ENCODE peak calls at places on chromosome 13, in six cellular contexts. T is H1, O is IMR-90, J is H9, C is mesenchymal stem cell, E is trophoblast cell. H is an unnamed sample.
A peak's percentile ranks its signal among the peaks of the same experiment; 100 is the strongest.

GRCh38 chr13:36193151-36193855 is 21.1 kb downstream of the SOHLH2 start:
- DNase-seq in T (no peak), O (no peak), J (no peak), C (no peak), E (peak; percentile 94), H (no peak)

GRCh38 chr13:41645313-41645712 is 188.0 kb downstream of the RGCC start:
- DNase-seq in T (no peak), O (peak; percentile 90), J (no peak), C (peak; percentile 72), E (peak; percentile 92), H (no peak)

GRCh38 chr13:33262069-33262487 is 23.5 kb downstream of the STARD13 start:
- DNase-seq in T (no peak), O (peak; percentile 70), J (peak; percentile 66), C (no peak), E (peak; percentile 59), H (no peak)

GRCh38 chr13:24741016-24741662 is 22.8 kb upstream of the RNF17 start:
- DNase-seq in T (no peak), O (no peak), J (peak; percentile 57), C (no peak), E (no peak), H (no peak)

GRCh38 chr13:89803839-89804238 is 1543.6 kb upstream of the MIR17HG start:
- DNase-seq in T (no peak), O (no peak), J (no peak), C (no peak), E (no peak), H (no peak)

GRCh38 chr13:50379584-50379983 is 364.3 kb downstream of the KCNRG start:
- DNase-seq in T (no peak), O (no peak), J (no peak), C (no peak), E (no peak), H (no peak)

GRCh38 chr13:110346661-110347067 is 39.6 kb downstream of the COL4A2 start:
- DNase-seq in T (no peak), O (no peak), J (no peak), C (no peak), E (peak; percentile 74), H (no peak)

GRCh38 chr13:100035936-100036335 is 53.0 kb upstream of the PCCA start:
- DNase-seq in T (no peak), O (no peak), J (no peak), C (no peak), E (peak; percentile 56), H (no peak)

GRCh38 chr13:40352807-40353562 is 313.5 kb downstream of the FOXO1 start:
- DNase-seq in T (no peak), O (no peak), J (no peak), C (no peak), E (no peak), H (no peak)

GRCh38 chr13:82962422-82962821 is 919.9 kb downstream of the SLITRK1 start:
- DNase-seq in T (no peak), O (no peak), J (no peak), C (no peak), E (no peak), H (no peak)

GRCh38 chr13:30934381-30934780 is 1.9 kb downstream of the TEX26 start:
- DNase-seq in T (no peak), O (peak; percentile 14), J (peak; percentile 66), C (no peak), E (no peak), H (no peak)

GRCh38 chr13:98761126-98761978 is 8.9 kb upstream of the SLC15A1 start:
- DNase-seq in T (no peak), O (peak; percentile 74), J (no peak), C (peak; percentile 85), E (peak; percentile 42), H (no peak)

GRCh38 chr13:48954086-48954485 is 21.6 kb upstream of the FNDC3A start:
- DNase-seq in T (no peak), O (peak; percentile 51), J (no peak), C (peak; percentile 12), E (no peak), H (no peak)

GRCh38 chr13:38664920-38665319 is 22.0 kb upstream of the FREM2 start:
- DNase-seq in T (no peak), O (no peak), J (no peak), C (no peak), E (no peak), H (no peak)

GRCh38 chr13:105436946-105437345 is 1098.5 kb downstream of the EFNB2 start:
- DNase-seq in T (no peak), O (no peak), J (no peak), C (no peak), E (no peak), H (no peak)

GRCh38 chr13:50214514-50214913 is 199.3 kb downstream of the KCNRG start:
- DNase-seq in T (no peak), O (no peak), J (no peak), C (peak; percentile 28), E (no peak), H (no peak)

GRCh38 chr13:82657471-82657870 is 1224.8 kb downstream of the SLITRK1 start:
- DNase-seq in T (no peak), O (no peak), J (no peak), C (no peak), E (no peak), H (no peak)

GRCh38 chr13:33472446-33472845 is 186.9 kb upstream of the STARD13 start:
- DNase-seq in T (no peak), O (no peak), J (no peak), C (no peak), E (no peak), H (no peak)

GRCh38 chr13:42041684-42042035 is 6.8 kb upstream of the DGKH start:
- DNase-seq in T (no peak), O (peak; percentile 63), J (peak; percentile 71), C (peak; percentile 78), E (peak; percentile 62), H (peak; percentile 29)

GRCh38 chr13:104773775-104774174 is 1707.6 kb upstream of the SLC10A2 start:
- DNase-seq in T (no peak), O (peak; percentile 54), J (no peak), C (peak; percentile 82), E (peak; percentile 77), H (peak; percentile 35)

GRCh38 chr13:111587249-111587648 is 266.8 kb downstream of the TEX29 start:
- DNase-seq in T (no peak), O (no peak), J (peak; percentile 9), C (no peak), E (no peak), H (no peak)

GRCh38 chr13:111589321-111589720 is 268.9 kb downstream of the TEX29 start:
- DNase-seq in T (no peak), O (no peak), J (peak; percentile 17), C (no peak), E (no peak), H (no peak)

GRCh38 chr13:111584101-111584500 is 263.7 kb downstream of the TEX29 start:
- DNase-seq in T (no peak), O (no peak), J (no peak), C (no peak), E (no peak), H (no peak)

GRCh38 chr13:111589992-111590391 is 269.6 kb downstream of the TEX29 start:
- DNase-seq in T (no peak), O (no peak), J (no peak), C (no peak), E (no peak), H (no peak)

DNA sequence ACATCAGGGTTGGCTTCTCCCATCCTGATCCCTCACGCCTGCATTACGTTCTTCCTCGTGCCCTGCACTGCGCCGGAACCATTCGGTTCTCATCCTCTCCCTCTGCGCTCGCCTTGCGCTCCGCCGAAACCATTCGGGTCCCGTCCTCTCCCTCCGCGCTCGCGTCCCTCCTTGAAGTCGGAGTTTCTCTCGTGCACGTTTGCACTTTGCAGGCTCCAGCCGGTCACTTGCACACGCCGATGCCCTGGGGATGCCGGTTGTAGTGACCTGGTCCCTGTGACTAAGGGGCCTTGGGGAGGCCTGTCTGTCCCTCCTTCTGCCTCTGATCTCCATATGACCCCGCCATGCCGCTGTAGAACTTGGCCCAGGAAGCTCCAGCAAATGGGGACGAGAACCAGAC is 265.8 kb downstream of the TEX29 start:
- DNase-seq in T (no peak), O (no peak), J (peak; percentile 8), C (no peak), E (no peak), H (no peak)
- H3K14ac ChIP-seq in T (no peak overlapping the region), O (no peak overlapping the region), J (no peak overlapping the region), C (no peak overlapping the region), E (no peak overlapping the region), H (peak overlapping the region; percentile 82)

GRCh38 chr13:76775031-76775740 is 111.0 kb downstream of the KCTD12 start:
- DNase-seq in T (no peak), O (no peak), J (no peak), C (no peak), E (no peak), H (no peak)

GRCh38 chr13:76778906-76779305 is 107.3 kb downstream of the KCTD12 start:
- DNase-seq in T (no peak), O (no peak), J (no peak), C (no peak), E (no peak), H (no peak)

GRCh38 chr13:76769238-76769859 is 116.9 kb downstream of the KCTD12 start:
- DNase-seq in T (no peak), O (no peak), J (no peak), C (no peak), E (no peak), H (no peak)

DNA sequence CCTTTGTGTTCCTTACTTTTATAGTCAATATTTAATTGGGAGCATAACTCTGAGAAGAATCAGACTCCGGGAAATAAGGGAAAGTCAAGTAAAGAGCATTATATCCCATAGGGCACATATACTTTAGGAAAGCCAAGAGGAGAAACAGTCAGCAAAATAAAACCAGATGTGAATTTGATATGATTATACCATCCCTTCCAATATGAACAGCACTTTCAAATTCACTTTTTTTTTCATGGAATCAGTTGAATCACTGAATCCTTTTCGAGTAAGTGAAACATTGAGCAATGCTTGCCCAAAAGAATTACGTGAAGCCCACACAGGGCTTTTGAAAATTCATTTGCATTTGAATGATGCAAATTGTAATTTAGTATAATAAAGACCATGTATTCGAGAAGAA is 112.5 kb downstream of the KCTD12 start:
- DNase-seq in T (no peak), O (no peak), J (no peak), C (no peak), E (no peak), H (no peak)
- H3K9me3 ChIP-seq in T (no peaks in the 10 kb centered on the region), O (no peaks in the 10 kb centered on the region), J (no peaks in the 10 kb centered on the region), C (no peaks in the 10 kb centered on the region), E (no peaks in the 10 kb centered on the region), H (no peaks in the 10 kb centered on the region)

DNA sequence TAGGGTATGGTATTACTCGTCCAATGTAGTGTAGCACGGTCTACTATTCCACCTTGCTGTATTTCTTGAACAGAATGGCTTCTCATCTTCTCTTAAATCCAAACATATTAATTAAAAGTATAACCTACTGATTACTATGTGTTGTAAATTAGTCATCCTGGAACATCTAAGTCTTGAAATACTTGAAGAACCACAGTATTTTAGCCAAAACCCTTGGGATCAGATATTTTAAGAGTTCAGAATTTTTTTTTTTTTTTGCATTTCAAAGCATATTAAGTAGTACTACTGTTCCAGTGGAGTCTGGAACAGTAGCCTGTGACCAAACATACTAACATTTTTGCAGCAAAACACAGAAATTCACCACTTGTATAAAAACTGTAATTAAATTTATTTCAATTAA is 30.1 kb downstream of the ZC3H13 start:
- DNase-seq in T (no peak), O (no peak), J (no peak), C (no peak), E (no peak), H (no peak)
- H3K14ac ChIP-seq in T (no peak overlapping the region), O (no peak overlapping the region), J (no peak overlapping the region), C (no peak overlapping the region), E (no peak overlapping the region), H (no peak overlapping the region)

GRCh38 chr13:107069107-107069776 is 501.3 kb upstream of the ARGLU1 start:
- DNase-seq in T (no peak), O (peak; percentile 48), J (no peak), C (peak; percentile 25), E (peak; percentile 55), H (no peak)

GRCh38 chr13:107066355-107066754 is 498.4 kb upstream of the ARGLU1 start:
- DNase-seq in T (no peak), O (peak; percentile 79), J (no peak), C (no peak), E (no peak), H (no peak)

GRCh38 chr13:107067381-107067780 is 499.4 kb upstream of the ARGLU1 start:
- DNase-seq in T (no peak), O (no peak), J (no peak), C (no peak), E (no peak), H (no peak)
- H3K9me3 ChIP-seq in T (no peaks in the 10 kb centered on the region), O (no peaks in the 10 kb centered on the region), J (no peaks in the 10 kb centered on the region), C (peaks cover 2% of the 10 kb centered on the region), E (peaks cover 2% of the 10 kb centered on the region), H (no peaks in the 10 kb centered on the region)

H was measured in neuronal stem cell.